ENCODE peak calls at places on chromosomes 3 and 15, in four cellular contexts. O, E, X and C are unnamed samples.

GRCh38 chr3:62951037-62951613 is 75.9 kb upstream of the CADPS start:
- DNase-seq in E (no peak), X (no peak), O (no peak), C (no peak)

GRCh38 chr15:51380999-51381806 is 39.7 kb downstream of the GLDN start:
- DNase-seq in O (peak), X (peak), E (no peak), C (peak)

GRCh38 chr3:158420654-158421396 is 150.2 kb upstream of the MLF1 start:
- DNase-seq in E (no peak), X (no peak), O (no peak), C (no peak)

GRCh38 chr3:193190387-193190786 is 50.6 kb upstream of the PLAAT1 start:
- DNase-seq in O (no peak), E (no peak), X (no peak), C (peak)

GRCh38 chr3:47000198-47000815 is 20.8 kb downstream of the NBEAL2 start:
- DNase-seq in E (peak), X (no peak), O (peak), C (no peak)

GRCh38 chr15:41983621-41984571 is 11.5 kb upstream of the EHD4 start:
- DNase-seq in X (peak), O (peak), E (peak), C (no peak)

GRCh38 chr15:68584704-68585573 is 6.1 kb downstream of the CORO2B start:
- DNase-seq in O (no peak), E (peak), X (no peak), C (no peak)

GRCh38 chr3:117809157-117810081 is 1099.8 kb downstream of the TUSC7 start:
- DNase-seq in E (no peak), O (no peak), X (no peak), C (no peak)

GRCh38 chr3:134777341-134777740 is 17.7 kb upstream of the EPHB1 start:
- DNase-seq in O (no peak), E (no peak), X (no peak), C (no peak)

GRCh38 chr3:156920399-156920798 is 94.2 kb downstream of the LEKR1 start:
- DNase-seq in X (no peak), E (no peak), O (no peak), C (no peak)

GRCh38 chr3:163605915-163606314 is 1472.4 kb downstream of the SI start:
- DNase-seq in E (no peak), X (no peak), O (no peak), C (no peak)

GRCh38 chr3:44252332-44252731 is 10.6 kb downstream of the TOPAZ1 start:
- DNase-seq in E (no peak), O (no peak), X (no peak), C (no peak)

GRCh38 chr15:80568876-80569605 is 126.1 kb upstream of the ABHD17C start:
- DNase-seq in X (no peak), O (no peak), E (no peak), C (no peak)

GRCh38 chr3:179036226-179036625 is 35.4 kb downstream of the ZMAT3 start:
- DNase-seq in X (no peak), O (no peak), E (no peak), C (no peak)

DNA sequence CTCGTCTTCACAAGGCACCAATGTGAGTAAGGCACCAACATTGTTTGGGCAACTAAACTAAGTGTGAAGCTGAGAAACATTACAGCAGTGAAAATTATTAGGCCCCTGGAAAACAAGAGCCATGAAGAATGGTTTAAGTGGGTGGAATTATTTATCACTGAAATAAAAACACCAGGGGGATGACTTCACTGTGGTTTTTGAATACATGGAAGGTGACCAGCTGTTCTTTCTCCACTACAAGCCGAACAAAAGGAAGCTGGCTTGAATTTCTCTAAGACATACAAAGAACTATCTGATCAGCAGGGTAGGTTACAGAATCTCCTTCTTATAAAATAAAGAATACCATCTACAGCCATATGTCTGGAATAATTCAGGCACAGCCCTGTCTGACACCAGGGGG is 31.0 kb downstream of the SPATA12 start:
- DNase-seq in E (no peak), X (no peak), O (no peak), C (no peak)
- TF ChIP-seq CTCF in E (no peak), X (no peak), O (no peak), C (no peak)

GRCh38 chr3:22916933-22917332 is 286.2 kb upstream of the UBE2E2 start:
- DNase-seq in X (no peak), O (no peak), E (no peak), C (no peak)

GRCh38 chr3:22923686-22924085 is 279.4 kb upstream of the UBE2E2 start:
- DNase-seq in O (no peak), X (no peak), E (no peak), C (no peak)

GRCh38 chr3:22922317-22922716 is 280.8 kb upstream of the UBE2E2 start:
- DNase-seq in X (no peak), E (no peak), O (no peak), C (no peak)
- TF ChIP-seq CTCF in X (no peak), E (peak), O (peak), C (peak)

DNA sequence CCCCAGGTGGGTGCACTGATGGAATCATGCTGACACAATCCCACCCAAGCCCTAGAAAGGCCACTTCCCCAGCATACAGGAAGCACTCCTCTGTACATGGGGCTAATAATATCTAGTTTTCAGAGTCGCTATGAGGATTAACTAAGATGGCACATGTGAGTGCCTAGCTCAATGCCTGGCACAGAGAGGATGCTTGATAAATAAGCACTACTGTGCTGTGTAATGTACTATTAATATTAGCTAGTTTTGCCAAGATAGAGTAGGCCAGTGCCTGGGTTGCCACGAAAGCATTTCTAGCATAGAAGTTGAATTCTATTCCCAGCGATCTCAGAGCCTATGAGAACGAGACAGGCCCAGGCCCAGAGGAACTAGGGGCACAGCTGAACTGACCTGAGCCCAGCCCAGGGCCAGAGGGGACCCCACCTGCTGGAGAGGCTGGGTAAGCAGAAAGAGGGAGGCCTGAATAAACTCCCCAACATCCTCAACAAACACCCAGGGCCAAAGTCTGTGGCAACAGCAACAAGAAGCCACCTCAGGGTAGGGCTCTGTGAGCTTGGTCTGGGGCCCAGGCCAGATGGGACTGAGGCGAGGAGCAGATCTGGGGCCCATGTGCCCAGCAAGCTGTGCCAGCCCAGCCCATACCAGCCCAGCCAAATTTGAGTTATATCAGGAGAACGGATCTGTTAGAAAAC is 7.6 kb upstream of the SEMA7A start:
- DNase-seq in X (no peak), E (no peak), O (no peak), C (no peak)
- TF ChIP-seq CTCF in X (no peak), E (no peak), O (no peak), C (no peak)

GRCh38 chr3:15983693-15984092 is 185.9 kb upstream of the ANKRD28 start:
- DNase-seq in E (no peak), O (no peak), X (no peak), C (no peak)

DNA sequence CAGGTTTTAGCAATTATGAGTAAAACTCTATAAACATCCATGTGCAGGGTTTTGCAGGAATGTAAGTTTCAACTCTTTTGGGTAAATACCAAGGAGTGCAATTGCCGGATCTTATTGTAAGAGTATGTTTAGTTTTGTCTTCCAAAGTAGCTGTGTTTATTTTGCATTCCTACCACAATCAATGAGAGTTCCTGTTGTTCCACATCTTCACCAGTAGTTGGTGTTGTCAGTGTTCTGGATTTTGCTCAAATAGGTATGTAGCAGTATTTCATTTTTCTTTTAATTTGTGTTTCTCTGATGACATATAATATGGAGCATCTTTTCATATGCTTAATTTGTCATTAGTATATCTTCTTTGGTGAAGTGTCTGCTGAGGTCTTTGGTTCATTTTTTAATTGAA is 185.1 kb upstream of the GALNT15 start:
- DNase-seq in O (no peak), E (no peak), X (no peak), C (no peak)
- TF ChIP-seq CTCF in O (peak), E (peak), X (no peak), C (peak)